ENCODE peak calls at places on chromosomes 5 and 9, in nine cellular contexts. One of them, this sample, is unnamed.

GRCh38 chr9:124341455-124342170 is 73.6 kb downstream of the PSMB7 start:
- DNase-seq in cerebellum: no peak
- DNase-seq in right lobe of liver: peak
- DNase-seq in iris pigment epithelial cell: no peak
- DNase-seq in GM12865: no peak
- DNase-seq in naive thymus-derived CD8-positive, alpha-beta T cell: no peak
- DNase-seq in activated CD8-positive, alpha-beta T cell treated with anti-CD3 and anti-CD28 coated beads, Interleukin-2, amount 10 ng/mL, durations not matched to agents 7 days and 5 days: no peak
- DNase-seq in mammary epithelial cell: no peak
- DNase-seq in stimulated activated naive CD4-positive, alpha-beta T cell: no peak
- DNase-seq in this sample: no peak

GRCh38 chr5:129271309-129271708 is 176.8 kb downstream of the ISOC1 start:
- DNase-seq in GM12865: peak
- DNase-seq in cerebellum: no peak
- DNase-seq in mammary epithelial cell: peak
- DNase-seq in stimulated activated naive CD4-positive, alpha-beta T cell: no peak
- DNase-seq in iris pigment epithelial cell: peak
- DNase-seq in naive thymus-derived CD8-positive, alpha-beta T cell: no peak
- DNase-seq in activated CD8-positive, alpha-beta T cell treated with anti-CD3 and anti-CD28 coated beads, Interleukin-2, amount 10 ng/mL, durations not matched to agents 7 days and 5 days: no peak
- DNase-seq in right lobe of liver: no peak
- DNase-seq in this sample: no peak

GRCh38 chr5:159459951-159460538 is 129.8 kb upstream of the IL12B start:
- DNase-seq in iris pigment epithelial cell: peak
- DNase-seq in mammary epithelial cell: peak
- DNase-seq in naive thymus-derived CD8-positive, alpha-beta T cell: no peak
- DNase-seq in GM12865: peak
- DNase-seq in activated CD8-positive, alpha-beta T cell treated with anti-CD3 and anti-CD28 coated beads, Interleukin-2, amount 10 ng/mL, durations not matched to agents 7 days and 5 days: no peak
- DNase-seq in cerebellum: no peak
- DNase-seq in stimulated activated naive CD4-positive, alpha-beta T cell: no peak
- DNase-seq in right lobe of liver: no peak
- DNase-seq in this sample: peak

GRCh38 chr9:16265671-16266070 is 604.8 kb downstream of the BNC2 start:
- DNase-seq in activated CD8-positive, alpha-beta T cell treated with anti-CD3 and anti-CD28 coated beads, Interleukin-2, amount 10 ng/mL, durations not matched to agents 7 days and 5 days: no peak
- DNase-seq in cerebellum: no peak
- DNase-seq in stimulated activated naive CD4-positive, alpha-beta T cell: no peak
- DNase-seq in mammary epithelial cell: peak
- DNase-seq in GM12865: no peak
- DNase-seq in right lobe of liver: no peak
- DNase-seq in iris pigment epithelial cell: no peak
- DNase-seq in naive thymus-derived CD8-positive, alpha-beta T cell: no peak
- DNase-seq in this sample: no peak

GRCh38 chr5:10018670-10019069 is 231.0 kb downstream of the ATPSCKMT start:
- DNase-seq in GM12865: no peak
- DNase-seq in iris pigment epithelial cell: peak
- DNase-seq in right lobe of liver: no peak
- DNase-seq in activated CD8-positive, alpha-beta T cell treated with anti-CD3 and anti-CD28 coated beads, Interleukin-2, amount 10 ng/mL, durations not matched to agents 7 days and 5 days: no peak
- DNase-seq in cerebellum: no peak
- DNase-seq in mammary epithelial cell: peak
- DNase-seq in naive thymus-derived CD8-positive, alpha-beta T cell: no peak
- DNase-seq in stimulated activated naive CD4-positive, alpha-beta T cell: no peak
- DNase-seq in this sample: peak

GRCh38 chr9:18605763-18606162 is 131.8 kb downstream of the ADAMTSL1 start:
- DNase-seq in mammary epithelial cell: no peak
- DNase-seq in right lobe of liver: peak
- DNase-seq in stimulated activated naive CD4-positive, alpha-beta T cell: no peak
- DNase-seq in naive thymus-derived CD8-positive, alpha-beta T cell: no peak
- DNase-seq in cerebellum: no peak
- DNase-seq in activated CD8-positive, alpha-beta T cell treated with anti-CD3 and anti-CD28 coated beads, Interleukin-2, amount 10 ng/mL, durations not matched to agents 7 days and 5 days: no peak
- DNase-seq in GM12865: peak
- DNase-seq in iris pigment epithelial cell: peak
- DNase-seq in this sample: no peak

GRCh38 chr9:31347082-31347617 is 1037.3 kb upstream of the ACO1 start:
- DNase-seq in naive thymus-derived CD8-positive, alpha-beta T cell: no peak
- DNase-seq in cerebellum: no peak
- DNase-seq in mammary epithelial cell: peak
- DNase-seq in iris pigment epithelial cell: peak
- DNase-seq in stimulated activated naive CD4-positive, alpha-beta T cell: no peak
- DNase-seq in GM12865: peak
- DNase-seq in activated CD8-positive, alpha-beta T cell treated with anti-CD3 and anti-CD28 coated beads, Interleukin-2, amount 10 ng/mL, durations not matched to agents 7 days and 5 days: peak
- DNase-seq in right lobe of liver: no peak
- DNase-seq in this sample: no peak

GRCh38 chr5:149963722-149964121 is 3.2 kb downstream of the SLC26A2 start:
- DNase-seq in cerebellum: no peak
- DNase-seq in mammary epithelial cell: no peak
- DNase-seq in GM12865: no peak
- DNase-seq in iris pigment epithelial cell: no peak
- DNase-seq in stimulated activated naive CD4-positive, alpha-beta T cell: no peak
- DNase-seq in right lobe of liver: no peak
- DNase-seq in naive thymus-derived CD8-positive, alpha-beta T cell: no peak
- DNase-seq in activated CD8-positive, alpha-beta T cell treated with anti-CD3 and anti-CD28 coated beads, Interleukin-2, amount 10 ng/mL, durations not matched to agents 7 days and 5 days: no peak
- DNase-seq in this sample: no peak

GRCh38 chr9:18847576-18848275 is 185.3 kb downstream of the SAXO1 start:
- DNase-seq in iris pigment epithelial cell: no peak
- DNase-seq in naive thymus-derived CD8-positive, alpha-beta T cell: no peak
- DNase-seq in activated CD8-positive, alpha-beta T cell treated with anti-CD3 and anti-CD28 coated beads, Interleukin-2, amount 10 ng/mL, durations not matched to agents 7 days and 5 days: no peak
- DNase-seq in GM12865: no peak
- DNase-seq in stimulated activated naive CD4-positive, alpha-beta T cell: no peak
- DNase-seq in cerebellum: no peak
- DNase-seq in right lobe of liver: no peak
- DNase-seq in mammary epithelial cell: no peak
- DNase-seq in this sample: no peak

GRCh38 chr9:116073826-116074225 is 79.8 kb upstream of the PAPPA start:
- DNase-seq in naive thymus-derived CD8-positive, alpha-beta T cell: no peak
- DNase-seq in activated CD8-positive, alpha-beta T cell treated with anti-CD3 and anti-CD28 coated beads, Interleukin-2, amount 10 ng/mL, durations not matched to agents 7 days and 5 days: no peak
- DNase-seq in mammary epithelial cell: peak
- DNase-seq in GM12865: no peak
- DNase-seq in iris pigment epithelial cell: peak
- DNase-seq in cerebellum: peak
- DNase-seq in right lobe of liver: no peak
- DNase-seq in stimulated activated naive CD4-positive, alpha-beta T cell: no peak
- DNase-seq in this sample: no peak